ENCODE peak calls at places on chromosomes 6 and 20, in six cellular contexts. Z, K, V, R, T and E are unnamed samples.

GRCh38 chr6:11263185-11263817 is 30.8 kb upstream of the NEDD9 start:
- DNase-seq in K (peak; percentile 24), T (no peak), Z (no peak), R (peak; percentile 84), V (no peak), E (peak; percentile 65)

GRCh38 chr6:97292671-97293070 is 9.7 kb upstream of the MMS22L start:
- DNase-seq in Z (no peak), R (peak; percentile 87), V (no peak), T (no peak), K (no peak), E (no peak)

GRCh38 chr20:13995086-13995665 is at the start of gene MACROD2:
- DNase-seq in V (peak; percentile 96), Z (no peak), T (peak; percentile 100), K (peak; percentile 98), R (peak; percentile 16), E (peak; percentile 85)

GRCh38 chr6:39366875-39367618 is 44.5 kb upstream of the KCNK16 start:
- DNase-seq in R (no peak), Z (no peak), V (peak; percentile 36), T (no peak), K (no peak), E (no peak)

GRCh38 chr20:37421060-37421639 is 75.2 kb downstream of the SRC start:
- DNase-seq in Z (no peak), T (no peak), R (no peak), V (no peak), K (no peak), E (no peak)

GRCh38 chr6:73282876-73283275 is 19.9 kb upstream of the KHDC1 start:
- DNase-seq in Z (no peak), R (no peak), T (no peak), K (no peak), V (no peak), E (peak; percentile 61)

GRCh38 chr20:20457392-20458126 is 89.7 kb downstream of the INSM1 start:
- DNase-seq in V (no peak), R (peak; percentile 68), Z (no peak), K (no peak), T (no peak), E (no peak)

GRCh38 chr6:150392452-150393220 is 23.8 kb downstream of the IYD start:
- DNase-seq in R (no peak), V (no peak), Z (no peak), T (no peak), K (no peak), E (peak; percentile 86)

GRCh38 chr6:78770766-78771165 is 96.6 kb upstream of the IRAK1BP1 start:
- DNase-seq in R (no peak), V (no peak), K (no peak), T (no peak), Z (no peak), E (peak; percentile 12)

DNA sequence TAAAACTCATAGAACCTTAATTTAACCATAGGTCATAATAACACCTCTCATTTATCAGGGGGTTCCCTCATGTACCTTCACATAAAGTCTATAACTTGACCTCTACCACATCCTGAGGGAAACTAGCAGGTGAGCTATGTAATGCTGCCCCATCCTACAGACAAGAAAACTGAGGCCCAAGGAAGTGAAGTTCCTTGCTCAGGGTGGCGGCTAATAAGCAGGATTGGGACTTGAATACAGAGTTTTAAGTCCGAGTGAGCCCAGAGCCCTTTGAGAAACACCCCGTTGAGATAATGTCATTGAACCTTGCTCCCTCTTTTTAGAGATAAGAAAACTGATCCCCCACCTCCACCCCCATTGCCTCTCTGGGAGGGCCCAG is 489 bp downstream of the BNIP5 start:
- DNase-seq in T (no peak), Z (no peak), R (no peak), V (no peak), K (no peak), E (no peak)
- H3K27me3 ChIP-seq in T (no peaks in the 10 kb centered on the region), Z (peaks cover 3% of the 10 kb centered on the region), R (peaks cover 80% of the 10 kb centered on the region), V (no peaks in the 10 kb centered on the region), K (peaks cover 26% of the 10 kb centered on the region), E (peaks cover 7% of the 10 kb centered on the region)

DNA sequence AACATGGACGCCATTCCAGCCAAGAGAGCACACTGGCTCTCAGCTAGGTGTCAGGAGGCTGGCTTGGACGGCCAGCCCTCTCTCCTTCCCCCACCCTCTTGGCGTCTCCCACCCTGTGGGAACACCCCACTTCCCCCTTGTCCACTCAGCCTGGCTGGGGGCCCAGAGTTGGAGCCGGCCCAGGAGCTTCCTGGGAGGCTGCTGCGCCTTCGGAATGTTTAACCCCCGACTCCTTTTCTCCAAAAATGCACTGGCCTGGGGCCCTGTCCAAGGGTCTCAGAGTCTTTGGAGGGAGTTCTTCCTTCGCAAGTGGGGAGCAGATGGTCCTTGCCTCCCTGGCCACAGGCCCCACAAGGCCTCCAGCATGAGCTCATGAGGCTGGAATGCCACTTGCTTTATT is 4.1 kb downstream of the ADAM33 start:
- DNase-seq in Z (no peak), R (peak; percentile 13), T (no peak), K (no peak), V (no peak), E (no peak)
- H3K27me3 ChIP-seq in Z (no peaks in the 10 kb centered on the region), R (peaks cover 36% of the 10 kb centered on the region), T (no peaks in the 10 kb centered on the region), K (peaks cover 31% of the 10 kb centered on the region), V (peaks cover 38% of the 10 kb centered on the region), E (peaks cover 40% of the 10 kb centered on the region)

GRCh38 chr20:47250360-47250759 is 106.1 kb downstream of the ZMYND8 start:
- DNase-seq in V (no peak), Z (no peak), K (no peak), T (no peak), R (no peak), E (no peak)
- H3K27me3 ChIP-seq in V (no peaks in the 10 kb centered on the region), Z (no peaks in the 10 kb centered on the region), K (no peaks in the 10 kb centered on the region), T (no peaks in the 10 kb centered on the region), R (no peaks in the 10 kb centered on the region), E (no peaks in the 10 kb centered on the region)

GRCh38 chr6:160102956-160103824 is 18.4 kb upstream of the SLC22A1 start:
- DNase-seq in R (peak; percentile 11), V (peak; percentile 40), T (peak; percentile 67), Z (no peak), K (peak; percentile 48), E (peak; percentile 22)
- H3K27me3 ChIP-seq in R (no peaks in the 10 kb centered on the region), V (no peaks in the 10 kb centered on the region), T (no peaks in the 10 kb centered on the region), Z (no peaks in the 10 kb centered on the region), K (no peaks in the 10 kb centered on the region), E (no peaks in the 10 kb centered on the region)

DNA sequence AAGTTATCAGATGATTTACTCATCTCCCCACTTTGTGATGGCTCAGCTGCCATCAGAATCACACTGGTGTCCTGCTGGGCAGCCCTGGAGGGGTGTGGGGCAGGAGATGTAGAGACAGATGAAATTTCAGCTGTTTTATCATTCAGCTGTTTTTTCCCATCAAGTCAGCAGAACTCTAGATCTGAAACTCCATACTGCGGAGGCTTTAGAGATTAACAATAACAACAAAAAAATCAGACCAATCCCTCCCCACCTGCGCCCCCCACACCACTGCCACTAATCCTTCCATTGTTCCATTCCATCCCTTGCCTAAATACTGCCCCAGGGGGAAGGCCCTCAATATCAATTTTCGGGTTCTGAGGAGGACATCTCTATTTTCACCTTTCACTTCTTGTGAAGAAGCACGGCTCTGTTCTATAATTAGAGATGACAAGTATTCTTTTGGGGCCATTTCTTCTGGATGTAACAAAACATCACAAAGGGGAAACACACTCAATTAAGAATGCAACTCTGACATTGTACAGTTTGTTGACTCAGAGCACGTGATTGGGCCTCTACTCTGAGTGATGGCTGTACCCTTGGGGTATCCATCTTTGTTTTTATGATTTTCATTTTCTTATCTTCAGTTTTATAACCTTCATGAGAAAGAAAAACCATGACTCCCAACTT is 396.3 kb downstream of the ZFAND3 start:
- DNase-seq in R (no peak), T (no peak), Z (no peak), K (no peak), V (no peak), E (no peak)
- H3K27me3 ChIP-seq in R (no peaks in the 10 kb centered on the region), T (no peaks in the 10 kb centered on the region), Z (no peaks in the 10 kb centered on the region), K (no peaks in the 10 kb centered on the region), V (no peaks in the 10 kb centered on the region), E (no peaks in the 10 kb centered on the region)

GRCh38 chr6:45462190-45463134 is 84.7 kb upstream of the SUPT3H start:
- DNase-seq in V (no peak), Z (no peak), T (no peak), R (no peak), K (no peak), E (no peak)
- H3K27me3 ChIP-seq in V (peaks cover 6% of the 10 kb centered on the region), Z (no peaks in the 10 kb centered on the region), T (no peaks in the 10 kb centered on the region), R (no peaks in the 10 kb centered on the region), K (no peaks in the 10 kb centered on the region), E (no peaks in the 10 kb centered on the region)

GRCh38 chr6:108165714-108166663 is at the start of gene NR2E1:
- DNase-seq in Z (no peak), T (peak; percentile 73), V (no peak), K (peak; percentile 65), R (peak; percentile 9), E (peak; percentile 7)
- H3K27me3 ChIP-seq in Z (peaks cover 4% of the 10 kb centered on the region), T (peaks cover 93% of the 10 kb centered on the region), V (peaks cover 99% of the 10 kb centered on the region), K (peaks cover 100% of the 10 kb centered on the region), R (peaks cover 100% of the 10 kb centered on the region), E (peaks cover 85% of the 10 kb centered on the region)

GRCh38 chr20:25856256-25856884 is 159.7 kb upstream of the ZNF337 start:
- DNase-seq in R (no peak), T (no peak), K (no peak), Z (no peak), V (no peak), E (no peak)

GRCh38 chr20:25860531-25861150 is 164.0 kb upstream of the ZNF337 start:
- DNase-seq in R (no peak), T (no peak), K (no peak), V (no peak), Z (no peak), E (no peak)

GRCh38 chr20:25863536-25864325 is 167.1 kb upstream of the ZNF337 start:
- DNase-seq in K (peak; percentile 45), R (no peak), V (no peak), Z (no peak), T (no peak), E (peak; percentile 46)

GRCh38 chr20:25858495-25859425 is 162.1 kb upstream of the ZNF337 start:
- DNase-seq in R (no peak), V (no peak), K (no peak), T (no peak), Z (no peak), E (no peak)

GRCh38 chr20:25859649-25860530 is 163.2 kb upstream of the ZNF337 start:
- DNase-seq in Z (peak; percentile 85), K (peak; percentile 90), T (no peak), V (peak; percentile 90), R (no peak), E (peak; percentile 40)
- H3K27me3 ChIP-seq in Z (no peaks in the 10 kb centered on the region), K (peaks cover 89% of the 10 kb centered on the region), T (peaks cover 34% of the 10 kb centered on the region), V (peaks cover 12% of the 10 kb centered on the region), R (peaks cover 11% of the 10 kb centered on the region), E (peaks cover 6% of the 10 kb centered on the region)

GRCh38 chr20:58833921-58834320 is 16.8 kb downstream of the GNAS-AS1 start:
- DNase-seq in K (no peak), R (no peak), Z (no peak), T (no peak), V (no peak), E (no peak)

GRCh38 chr20:58832442-58832841 is 18.3 kb downstream of the GNAS-AS1 start:
- DNase-seq in K (no peak), T (no peak), V (no peak), R (no peak), Z (no peak), E (no peak)

GRCh38 chr20:58837717-58838116 is 13.0 kb downstream of the GNAS-AS1 start:
- DNase-seq in K (no peak), V (no peak), R (no peak), Z (no peak), T (no peak), E (no peak)

GRCh38 chr20:58838174-58838573 is 12.5 kb downstream of the GNAS-AS1 start:
- DNase-seq in T (no peak), Z (no peak), V (no peak), R (no peak), K (no peak), E (no peak)

DNA sequence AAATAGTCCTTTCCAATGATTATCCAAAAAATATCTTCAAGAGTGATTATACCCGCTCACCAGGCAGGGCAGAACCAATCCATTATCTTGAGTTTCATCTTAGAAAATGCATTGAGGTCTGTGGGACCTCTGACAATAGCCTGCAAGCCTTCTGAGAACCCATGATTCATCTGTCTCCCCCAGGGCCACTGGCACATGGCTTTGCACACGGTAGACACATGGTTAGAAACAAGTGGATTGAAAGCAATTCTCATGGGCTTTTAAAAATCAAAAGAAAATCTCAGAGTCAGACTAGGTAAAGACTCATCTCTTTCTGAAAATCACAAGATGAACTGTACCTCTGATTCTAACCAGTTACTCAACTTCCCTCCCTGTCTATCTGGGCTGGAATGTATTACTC is 15.5 kb downstream of the GNAS-AS1 start:
- DNase-seq in Z (no peak), V (no peak), K (no peak), R (no peak), T (no peak), E (no peak)
- H3K27me3 ChIP-seq in Z (peaks cover 4% of the 10 kb centered on the region), V (peaks cover 12% of the 10 kb centered on the region), K (peaks cover 14% of the 10 kb centered on the region), R (peaks cover 24% of the 10 kb centered on the region), T (no peaks in the 10 kb centered on the region), E (no peaks in the 10 kb centered on the region)